ENCODE peak calls at places on chromosomes 12 and 14, in seven cellular contexts. D is cardiac fibroblast, X is RPMI7951, O is left kidney, M is HTR-8/SVneo, L is GM06990, G is NCI-H1694. P is an unnamed sample.

GRCh38 chr12:630656-631632 is 32.3 kb downstream of the NINJ2 start:
- DNase-seq in D (no peak), X (no peak), O (peak; percentile 48), M (no peak), L (peak; percentile 91), G (no peak), P (no peak)

GRCh38 chr14:105863296-105864108 is 337.1 kb downstream of the TMEM121 start:
- DNase-seq in D (no peak), X (no peak), O (no peak), M (no peak), L (no peak), G (no peak), P (no peak)

GRCh38 chr14:73770977-73771847 is 57.0 kb upstream of the PNMA1 start:
- DNase-seq in D (no peak), X (no peak), O (no peak), M (no peak), L (no peak), G (no peak), P (no peak)

GRCh38 chr12:68667896-68668295 is 18.9 kb upstream of the NUP107 start:
- DNase-seq in D (no peak), X (no peak), O (peak; percentile 41), M (no peak), L (no peak), G (no peak), P (no peak)

GRCh38 chr12:129550353-129550752 is 353.5 kb downstream of the TMEM132D start:
- DNase-seq in D (no peak), X (no peak), O (no peak), M (no peak), L (no peak), G (no peak), P (no peak)

GRCh38 chr14:65794674-65795279 is 382.2 kb downstream of the FUT8 start:
- DNase-seq in D (no peak), X (no peak), O (no peak), M (no peak), L (no peak), G (no peak), P (no peak)

GRCh38 chr12:59403259-59403932 is 192.4 kb upstream of the SLC16A7 start:
- DNase-seq in D (peak; percentile 80), X (peak; percentile 41), O (peak; percentile 85), M (peak; percentile 28), L (no peak), G (no peak), P (peak; percentile 88)

GRCh38 chr12:1473418-1473817 is 121.0 kb downstream of the FBXL14 start:
- DNase-seq in D (no peak), X (peak; percentile 78), O (no peak), M (no peak), L (peak; percentile 21), G (no peak), P (no peak)

GRCh38 chr14:38721822-38722431 is 381.1 kb downstream of the SEC23A start:
- DNase-seq in D (peak; percentile 68), X (peak; percentile 10), O (peak; percentile 79), M (peak; percentile 17), L (no peak), G (peak; percentile 8), P (peak; percentile 11)

GRCh38 chr12:24808651-24809050 is 140.2 kb downstream of the BCAT1 start:
- DNase-seq in D (no peak), X (no peak), O (no peak), M (no peak), L (no peak), G (no peak), P (no peak)

GRCh38 chr14:73472182-73473114 is 14.1 kb upstream of the NUMB start:
- DNase-seq in D (peak; percentile 87), X (peak; percentile 65), O (peak; percentile 79), M (peak; percentile 92), L (peak; percentile 48), G (peak; percentile 95), P (peak; percentile 71)

GRCh38 chr12:67910360-67911292 is 78.6 kb upstream of the IFNG-AS1 start:
- DNase-seq in D (peak; percentile 98), X (peak; percentile 83), O (no peak), M (peak; percentile 59), L (no peak), G (no peak), P (peak; percentile 93)

GRCh38 chr12:106178582-106178981 is 39.8 kb upstream of the NUAK1 start:
- DNase-seq in D (no peak), X (peak; percentile 18), O (peak; percentile 86), M (no peak), L (no peak), G (no peak), P (no peak)

GRCh38 chr14:98371141-98371540 is 900.9 kb downstream of the BCL11B start:
- DNase-seq in D (no peak), X (no peak), O (no peak), M (no peak), L (no peak), G (no peak), P (no peak)

GRCh38 chr14:76918176-76918750 is 92.1 kb downstream of the LRRC74A start:
- DNase-seq in D (peak; percentile 87), X (no peak), O (peak; percentile 66), M (peak; percentile 70), L (no peak), G (peak; percentile 84), P (peak; percentile 93)

GRCh38 chr12:120529641-120530314 is 820 bp upstream of the COQ5 start:
- DNase-seq in D (peak; percentile 39), X (peak; percentile 51), O (peak; percentile 83), M (no peak), L (no peak), G (no peak), P (peak; percentile 20)

GRCh38 chr12:51373222-51373621 is 18.0 kb downstream of the GALNT6 start:
- DNase-seq in D (no peak), X (no peak), O (no peak), M (no peak), L (no peak), G (no peak), P (no peak)

GRCh38 chr14:96056509-96057422 is 17.6 kb downstream of the C14orf132 start:
- DNase-seq in D (no peak), X (no peak), O (no peak), M (no peak), L (no peak), G (no peak), P (no peak)

GRCh38 chr12:116808113-116808786 is 70.1 kb downstream of the RNFT2 start:
- DNase-seq in D (no peak), X (no peak), O (peak; percentile 82), M (no peak), L (no peak), G (no peak), P (no peak)

P was measured in fibroblast of gingiva.